ENCODE peak calls at places on chromosomes 2 and 18, in ten cellular contexts. B is nephron progenitor cell; Q is substantia nigra; R is chondrocyte; M is GM23248; H is stimulated activated CD8-positive, alpha-beta memory T cell treated with anti-CD3 and anti-CD28 coated beads, Interleukin-4, amount 100 ng/mL, for 1 hour; D is progenitor cell of endocrine pancreas; I is CD4-positive, alpha-beta T cell; K is stimulated activated CD4-positive, alpha-beta T cell treated with anti-CD3 and anti-CD28 coated beads, Interleukin-1b, Interleukin-23, amount 100 ng/mL, for 4 hours; X is KBM-7. O is an unnamed sample.

GRCh38 chr2:206981739-206982336 is 42.5 kb downstream of the CPO start:
- DNase-seq in B (peak; percentile 63), Q (peak; percentile 75), R (no peak), M (peak; percentile 87), H (no peak), D (peak; percentile 31), I (peak; percentile 36), K (peak; percentile 36), X (peak; percentile 80), O (peak; percentile 76)

GRCh38 chr18:79945118-79946042 is 6.1 kb downstream of the SLC66A2 start:
- DNase-seq in B (no peak), Q (no peak), R (peak; percentile 65), M (no peak), H (no peak), D (no peak), I (no peak), K (no peak), X (no peak), O (peak; percentile 54)

GRCh38 chr18:60895181-60895580 is 438.0 kb upstream of the CDH20 start:
- DNase-seq in B (no peak), Q (no peak), R (no peak), M (no peak), H (no peak), D (no peak), I (no peak), K (no peak), X (no peak), O (no peak)

GRCh38 chr18:48979944-48980890 is 29.5 kb upstream of the SMAD7 start:
- DNase-seq in B (no peak), Q (no peak), R (no peak), M (peak; percentile 34), H (no peak), D (no peak), I (no peak), K (no peak), X (peak; percentile 63), O (no peak)

GRCh38 chr2:40404500-40404899 is 47.4 kb downstream of the SLC8A1 start:
- DNase-seq in B (no peak), Q (no peak), R (no peak), M (no peak), H (no peak), D (no peak), I (no peak), K (no peak), X (no peak), O (no peak)

GRCh38 chr18:8937112-8937641 is 165.3 kb upstream of the NDUFV2 start:
- DNase-seq in B (no peak), Q (no peak), R (no peak), M (no peak), H (no peak), D (no peak), I (no peak), K (no peak), X (no peak), O (no peak)

GRCh38 chr2:239315308-239315707 is 85.5 kb downstream of the HDAC4 start:
- DNase-seq in B (no peak), Q (no peak), R (peak; percentile 12), M (no peak), H (no peak), D (no peak), I (no peak), K (no peak), X (no peak), O (no peak)

GRCh38 chr18:78659748-78660147 is 319.9 kb upstream of the SALL3 start:
- DNase-seq in B (peak; percentile 61), Q (peak; percentile 43), R (peak; percentile 85), M (no peak), H (no peak), D (peak; percentile 32), I (no peak), K (no peak), X (peak; percentile 12), O (no peak)

GRCh38 chr2:27832396-27832795 is 57.8 kb downstream of the RBKS start:
- DNase-seq in B (no peak), Q (no peak), R (no peak), M (peak; percentile 85), H (no peak), D (no peak), I (no peak), K (no peak), X (peak; percentile 38), O (no peak)

GRCh38 chr2:46164581-46165301 is 132.5 kb upstream of the EPAS1 start:
- DNase-seq in B (no peak), Q (no peak), R (no peak), M (peak; percentile 92), H (no peak), D (no peak), I (no peak), K (no peak), X (no peak), O (no peak)